ENCODE peak calls at places on chromosomes 12 and 14, in five cellular contexts. T is fibroblast of the aortic adventitia, Q is endothelial cell of umbilical vein, I is nephron progenitor cell, F is HL-60. L is an unnamed sample.

GRCh38 chr12:78155546-78155945 is 324.9 kb downstream of the NAV3 start:
- DNase-seq in T (no peak), Q (no peak), F (no peak), I (no peak), L (no peak)

GRCh38 chr12:72072613-72073212 is 134.1 kb downstream of the TPH2 start:
- DNase-seq in T (no peak), Q (no peak), F (no peak), I (no peak), L (no peak)

GRCh38 chr12:65074932-65075331 is 46.2 kb downstream of the WIF1 start:
- DNase-seq in I (no peak), Q (no peak), F (no peak), T (no peak), L (no peak)

GRCh38 chr12:84619053-84619452 is 293.5 kb downstream of the SLC6A15 start:
- DNase-seq in F (no peak), Q (no peak), I (no peak), T (peak; percentile 12), L (no peak)

GRCh38 chr12:67681145-67681778 is 32.7 kb downstream of the DYRK2 start:
- DNase-seq in F (no peak), I (no peak), Q (peak; percentile 82), T (peak; percentile 98), L (no peak)

GRCh38 chr12:109500406-109501185 is 23.2 kb downstream of the UBE3B start:
- DNase-seq in I (no peak), T (no peak), F (no peak), Q (no peak), L (no peak)

GRCh38 chr12:106248177-106248848 is 493 bp upstream of the CKAP4 start:
- DNase-seq in F (no peak), T (peak; percentile 84), Q (peak; percentile 69), I (no peak), L (peak; percentile 26)

GRCh38 chr12:50032516-50033316 is 7.4 kb upstream of the RACGAP1 start:
- DNase-seq in T (no peak), I (peak; percentile 45), F (peak; percentile 46), Q (no peak), L (no peak)

GRCh38 chr12:54419088-54419887 is at the start of gene ITGA5:
- DNase-seq in I (peak; percentile 61), F (peak; percentile 51), Q (peak; percentile 75), T (peak; percentile 65), L (peak; percentile 52)

GRCh38 chr14:77098470-77099353 is 654 bp downstream of the CIPC start:
- DNase-seq in I (no peak), F (no peak), Q (peak; percentile 30), T (no peak), L (no peak)

GRCh38 chr12:88328056-88328455 is 185.9 kb downstream of the TMTC3 start:
- DNase-seq in I (no peak), F (no peak), T (no peak), Q (no peak), L (no peak)

GRCh38 chr12:124740691-124741137 is 123.0 kb downstream of the SCARB1 start:
- DNase-seq in Q (peak; percentile 87), T (no peak), F (no peak), I (no peak), L (no peak)

GRCh38 chr12:119864591-119864990 is 12.5 kb downstream of the CIT start:
- DNase-seq in F (no peak), T (no peak), I (no peak), Q (no peak), L (no peak)

GRCh38 chr14:97602438-97603117 is 805.4 kb downstream of the VRK1 start:
- DNase-seq in Q (no peak), T (no peak), F (no peak), I (no peak), L (peak; percentile 34)

GRCh38 chr14:74965770-74966153 is 10.4 kb upstream of the PGF start:
- DNase-seq in I (no peak), F (no peak), Q (peak; percentile 56), T (peak; percentile 74), L (no peak)

GRCh38 chr14:68828728-68829127 is 35.9 kb upstream of the ZFP36L1 start:
- DNase-seq in I (no peak), Q (no peak), F (no peak), T (no peak), L (no peak)
- TF ChIP-seq CTCF in I (no peak), Q (no peak), F (no peak), T (no peak), L (no peak)

DNA sequence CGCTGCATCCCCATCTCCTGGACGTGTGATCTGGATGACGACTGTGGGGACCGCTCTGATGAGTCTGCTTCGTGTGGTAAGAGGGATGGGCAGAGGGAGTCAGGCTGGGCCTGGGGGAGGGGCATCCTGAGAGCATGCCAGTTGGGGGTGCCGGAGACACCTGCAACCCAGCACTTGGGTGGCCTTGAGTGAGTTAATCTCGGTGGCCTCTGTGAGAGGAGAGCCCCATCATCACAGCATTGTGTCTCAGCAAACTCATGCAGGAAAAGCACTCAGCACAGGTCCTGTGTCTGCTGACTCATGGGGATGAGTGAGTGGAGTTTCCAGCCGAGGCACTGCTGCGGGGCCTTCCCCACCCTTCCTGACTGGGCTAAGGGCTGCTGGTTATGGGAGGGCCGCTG is 19.6 kb upstream of the LRP1-AS start:
- DNase-seq in F (no peak), Q (peak; percentile 17), I (no peak), T (peak; percentile 67), L (no peak)
- TF ChIP-seq CTCF in F (no peak), Q (no peak), I (no peak), T (no peak), L (no peak)

GRCh38 chr14:96264850-96265249 is 8.8 kb downstream of the BDKRB1 start:
- DNase-seq in T (peak; percentile 69), Q (no peak), F (no peak), I (no peak), L (no peak)
- TF ChIP-seq CTCF in T (peak; percentile 71), Q (no peak), F (peak; percentile 17), I (no peak), L (no peak)

GRCh38 chr12:96501139-96501741 is 11.9 kb downstream of the CFAP54 start:
- DNase-seq in T (peak; percentile 77), Q (peak; percentile 94), I (no peak), F (peak; percentile 34), L (peak; percentile 23)

GRCh38 chr12:96502949-96503532 is 13.7 kb downstream of the CFAP54 start:
- DNase-seq in I (no peak), Q (no peak), T (no peak), F (no peak), L (no peak)

GRCh38 chr12:96501908-96502307 is 12.5 kb downstream of the CFAP54 start:
- DNase-seq in F (no peak), I (no peak), Q (no peak), T (no peak), L (no peak)

GRCh38 chr12:96502477-96502876 is 13.1 kb downstream of the CFAP54 start:
- DNase-seq in T (no peak), F (no peak), I (no peak), Q (peak; percentile 62), L (no peak)

GRCh38 chr12:96500686-96501085 is 11.3 kb downstream of the CFAP54 start:
- DNase-seq in I (no peak), F (no peak), Q (no peak), T (peak; percentile 68), L (no peak)
- TF ChIP-seq CTCF in I (no peak), F (no peak), Q (peak; percentile 22), T (peak; percentile 34), L (no peak)

L was measured in natural killer cell.